ENCODE peak calls at places on chromosomes 1 and 21, in four cellular contexts. G is CD8-positive, alpha-beta memory T cell; C is Karpas-422; D is fibroblast of lung. W is an unnamed sample.

GRCh38 chr1:169892819-169893644 is 664 bp downstream of the SCYL3 start:
- DNase-seq in G (no peak), C (peak), D (peak), W (peak)

GRCh38 chr1:194442911-194443310 is 1256.5 kb upstream of the B3GALT2 start:
- DNase-seq in G (no peak), C (no peak), D (no peak), W (no peak)

GRCh38 chr21:38968887-38969543 is 163.3 kb downstream of the ETS2 start:
- DNase-seq in G (no peak), C (no peak), D (no peak), W (no peak)

GRCh38 chr1:41072051-41072450 is 50.5 kb upstream of the SLFNL1 start:
- DNase-seq in G (no peak), C (no peak), D (peak), W (no peak)

GRCh38 chr1:116494745-116495144 is 76.1 kb downstream of the CD58 start:
- DNase-seq in G (no peak), C (no peak), D (peak), W (no peak)

GRCh38 chr1:235027862-235028250 is 100.8 kb downstream of the TOMM20 start:
- DNase-seq in G (no peak), C (no peak), D (no peak), W (no peak)

GRCh38 chr1:24503870-24504523 is 1.4 kb downstream of the RCAN3 start:
- DNase-seq in G (no peak), C (no peak), D (no peak), W (no peak)

GRCh38 chr21:38476385-38476784 is 21.9 kb downstream of the ERG start:
- DNase-seq in G (no peak), C (no peak), D (no peak), W (no peak)

GRCh38 chr1:239833709-239834108 is 258.0 kb upstream of the FMN2 start:
- DNase-seq in G (no peak), C (no peak), D (no peak), W (no peak)

GRCh38 chr1:153933420-153933819 is 10.6 kb upstream of the GATAD2B start:
- DNase-seq in G (peak), C (no peak), D (no peak), W (no peak)

GRCh38 chr1:185920602-185921001 is 186.4 kb downstream of the HMCN1 start:
- DNase-seq in G (no peak), C (no peak), D (no peak), W (no peak)

GRCh38 chr1:172885976-172886375 is 164.8 kb downstream of the TNFSF18 start:
- DNase-seq in G (no peak), C (no peak), D (peak), W (no peak)

DNA sequence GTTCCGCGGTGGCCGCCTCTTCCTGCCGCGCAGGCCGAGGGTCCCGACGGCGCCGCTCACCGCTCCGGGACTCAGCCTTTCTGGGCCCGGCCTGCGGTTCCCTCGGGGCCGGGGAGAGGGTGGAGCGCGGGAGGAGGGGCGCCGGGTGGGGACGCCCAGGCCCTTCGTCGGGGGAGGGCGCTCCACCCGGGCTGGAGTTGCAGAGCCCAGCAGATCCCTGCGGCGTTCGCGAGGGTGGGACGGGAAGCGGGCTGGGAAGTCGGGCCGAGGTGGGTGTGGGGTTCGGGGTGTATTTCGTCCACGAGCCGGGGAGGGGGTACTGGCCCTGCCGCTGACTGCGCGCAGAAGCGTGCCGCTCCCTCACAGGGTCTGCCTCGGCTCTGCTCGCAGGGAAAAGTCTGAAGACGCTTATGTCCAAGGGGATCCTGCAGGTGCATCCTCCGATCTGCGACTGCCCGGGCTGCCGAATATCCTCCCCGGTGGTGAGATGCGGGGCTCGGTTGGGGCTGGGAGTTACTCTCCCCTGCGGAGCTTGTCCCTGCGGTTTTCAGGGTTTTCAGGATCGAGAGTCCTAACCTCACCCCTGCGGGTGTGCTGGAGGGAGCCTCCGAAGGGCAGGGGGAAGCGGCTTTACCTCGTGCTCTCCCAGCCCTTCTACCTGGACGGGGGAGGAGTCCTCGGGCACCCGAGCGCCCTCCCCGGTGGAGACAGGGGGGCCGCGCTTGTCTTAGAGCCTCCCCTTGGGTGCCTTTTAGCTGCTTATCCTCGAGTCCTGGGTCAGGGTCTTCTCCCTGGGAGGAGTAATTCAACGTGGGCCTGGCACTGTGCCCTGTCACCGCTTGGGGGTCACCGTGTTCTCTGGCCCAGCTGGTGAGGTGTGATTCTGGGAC is 2.1 kb downstream of the SAMD11 start:
- DNase-seq in G (no peak), C (no peak), D (peak), W (no peak)
- H3K4me3 ChIP-seq in G (no peak), C (no peak), D (no peak), W (no peak)

GRCh38 chr1:17118706-17119075 is 560 bp downstream of the PADI2 start:
- DNase-seq in G (no peak), C (no peak), D (no peak), W (no peak)
- H3K4me3 ChIP-seq in G (no peak), C (peak), D (no peak), W (no peak)

DNA sequence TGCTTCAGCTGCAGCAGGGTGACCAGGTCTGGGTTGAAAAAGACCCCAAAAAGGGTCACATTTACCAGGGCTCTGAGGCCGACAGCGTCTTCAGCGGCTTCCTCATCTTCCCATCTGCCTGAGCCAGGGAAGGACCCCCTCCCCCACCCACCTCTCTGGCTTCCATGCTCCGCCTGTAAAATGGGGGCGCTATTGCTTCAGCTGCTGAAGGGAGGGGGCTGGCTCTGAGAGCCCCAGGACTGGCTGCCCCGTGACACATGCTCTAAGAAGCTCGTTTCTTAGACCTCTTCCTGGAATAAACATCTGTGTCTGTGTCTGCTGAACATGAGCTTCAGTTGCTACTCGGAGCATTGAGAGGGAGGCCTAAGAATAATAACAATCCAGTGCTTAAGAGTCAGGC is 2.9 kb downstream of the C1QA start:
- DNase-seq in G (no peak), C (peak), D (peak), W (no peak)
- H3K4me3 ChIP-seq in G (no peak), C (no peak), D (no peak), W (no peak)

GRCh38 chr1:212190169-212190568 is 95.0 kb upstream of the PPP2R5A start:
- DNase-seq in G (no peak), C (no peak), D (no peak), W (no peak)

GRCh38 chr1:212188599-212189351 is 96.4 kb upstream of the PPP2R5A start:
- DNase-seq in G (no peak), C (no peak), D (no peak), W (no peak)

GRCh38 chr1:212186427-212187207 is 98.6 kb upstream of the PPP2R5A start:
- DNase-seq in G (no peak), C (peak), D (no peak), W (no peak)

GRCh38 chr1:212192261-212192998 is 92.8 kb upstream of the PPP2R5A start:
- DNase-seq in G (no peak), C (no peak), D (no peak), W (no peak)

GRCh38 chr1:212189352-212189738 is 95.9 kb upstream of the PPP2R5A start:
- DNase-seq in G (no peak), C (no peak), D (no peak), W (peak)
- H3K4me3 ChIP-seq in G (no peak), C (no peak), D (no peak), W (no peak)

GRCh38 chr21:16589046-16589445 is 859.3 kb downstream of the USP25 start:
- DNase-seq in G (no peak), C (no peak), D (peak), W (no peak)

GRCh38 chr21:16589499-16589898 is 859.7 kb downstream of the USP25 start:
- DNase-seq in G (no peak), C (no peak), D (no peak), W (no peak)

GRCh38 chr21:16588433-16588860 is 858.7 kb downstream of the USP25 start:
- DNase-seq in G (no peak), C (no peak), D (peak), W (peak)

GRCh38 chr21:16587671-16588379 is 858.0 kb downstream of the USP25 start:
- DNase-seq in G (no peak), C (no peak), D (peak), W (no peak)

GRCh38 chr21:16587141-16587570 is 857.4 kb downstream of the USP25 start:
- DNase-seq in G (no peak), C (no peak), D (peak), W (peak)
- H3K4me3 ChIP-seq in G (no peak), C (no peak), D (no peak), W (no peak)

GRCh38 chr1:150161747-150162581 is 12.2 kb downstream of the PLEKHO1 start:
- DNase-seq in G (no peak), C (peak), D (peak), W (no peak)

GRCh38 chr1:150160964-150161626 is 11.4 kb downstream of the PLEKHO1 start:
- DNase-seq in G (no peak), C (no peak), D (peak), W (no peak)

GRCh38 chr1:150162582-150162861 is 12.8 kb downstream of the PLEKHO1 start:
- DNase-seq in G (no peak), C (no peak), D (no peak), W (no peak)

GRCh38 chr1:150156868-150157603 is 7.3 kb downstream of the PLEKHO1 start:
- DNase-seq in G (no peak), C (no peak), D (peak), W (no peak)

GRCh38 chr1:150159550-150159949 is 9.8 kb downstream of the PLEKHO1 start:
- DNase-seq in G (no peak), C (peak), D (no peak), W (peak)
- H3K4me3 ChIP-seq in G (no peak), C (peak), D (no peak), W (no peak)

GRCh38 chr1:31789259-31790065 is 25.3 kb upstream of the ADGRB2 start:
- DNase-seq in G (peak), C (peak), D (peak), W (peak)
- H3K4me3 ChIP-seq in G (peak), C (peak), D (peak), W (no peak)